ENCODE peak calls at places on chromosomes 4 and X, in nine cellular contexts. One of them, this sample, is unnamed.
A peak's percentile ranks its signal among the peaks of the same experiment; 100 is the strongest.

GRCh38 chr4:179110816-179111215 is 1668.6 kb upstream of the AGA start:
- DNase-seq in CD8-positive, alpha-beta memory T cell: no peak
- DNase-seq in HFFc6: no peak
- DNase-seq in glomerular endothelial cell: no peak
- DNase-seq in NT2/D1: no peak
- DNase-seq in NCI-H1930: no peak
- DNase-seq in SJSA1: no peak
- DNase-seq in NCI-H2171: no peak
- DNase-seq in mucosa of gallbladder: no peak
- DNase-seq in this sample: no peak

GRCh38 chr4:83599183-83599582 is 63.3 kb downstream of the GPAT3 start:
- DNase-seq in CD8-positive, alpha-beta memory T cell: no peak
- DNase-seq in HFFc6: peak; percentile 50
- DNase-seq in glomerular endothelial cell: no peak
- DNase-seq in NT2/D1: no peak
- DNase-seq in NCI-H1930: no peak
- DNase-seq in SJSA1: no peak
- DNase-seq in NCI-H2171: no peak
- DNase-seq in mucosa of gallbladder: no peak
- DNase-seq in this sample: peak; percentile 51

GRCh38 chrX:116657071-116657470 is 194.3 kb upstream of the CT83 start:
- DNase-seq in CD8-positive, alpha-beta memory T cell: no peak
- DNase-seq in HFFc6: no peak
- DNase-seq in glomerular endothelial cell: no peak
- DNase-seq in NT2/D1: no peak
- DNase-seq in NCI-H1930: no peak
- DNase-seq in SJSA1: no peak
- DNase-seq in NCI-H2171: no peak
- DNase-seq in mucosa of gallbladder: no peak
- DNase-seq in this sample: no peak

GRCh38 chrX:44896566-44897186 is 23.7 kb downstream of the KDM6A start:
- DNase-seq in CD8-positive, alpha-beta memory T cell: no peak
- DNase-seq in HFFc6: no peak
- DNase-seq in glomerular endothelial cell: no peak
- DNase-seq in NT2/D1: no peak
- DNase-seq in NCI-H1930: no peak
- DNase-seq in SJSA1: no peak
- DNase-seq in NCI-H2171: no peak
- DNase-seq in mucosa of gallbladder: no peak
- DNase-seq in this sample: no peak

GRCh38 chrX:97936296-97936695 is 1052.6 kb downstream of the RPA4 start:
- DNase-seq in CD8-positive, alpha-beta memory T cell: no peak
- DNase-seq in HFFc6: no peak
- DNase-seq in glomerular endothelial cell: no peak
- DNase-seq in NT2/D1: no peak
- DNase-seq in NCI-H1930: no peak
- DNase-seq in SJSA1: no peak
- DNase-seq in NCI-H2171: no peak
- DNase-seq in mucosa of gallbladder: no peak
- DNase-seq in this sample: no peak

GRCh38 chr4:173332021-173332487 is 2.1 kb downstream of the HMGB2 start:
- DNase-seq in CD8-positive, alpha-beta memory T cell: no peak
- DNase-seq in HFFc6: no peak
- DNase-seq in glomerular endothelial cell: no peak
- DNase-seq in NT2/D1: no peak
- DNase-seq in NCI-H1930: no peak
- DNase-seq in SJSA1: no peak
- DNase-seq in NCI-H2171: no peak
- DNase-seq in mucosa of gallbladder: no peak
- DNase-seq in this sample: no peak

GRCh38 chr4:185283723-185284122 is 74.3 kb downstream of the SNX25 start:
- DNase-seq in CD8-positive, alpha-beta memory T cell: no peak
- DNase-seq in HFFc6: peak; percentile 49
- DNase-seq in glomerular endothelial cell: no peak
- DNase-seq in NT2/D1: no peak
- DNase-seq in NCI-H1930: no peak
- DNase-seq in SJSA1: no peak
- DNase-seq in NCI-H2171: no peak
- DNase-seq in mucosa of gallbladder: no peak
- DNase-seq in this sample: no peak

GRCh38 chr4:577499-578450 is 1.7 kb upstream of the TMEM271 start:
- DNase-seq in CD8-positive, alpha-beta memory T cell: no peak
- DNase-seq in HFFc6: peak; percentile 1
- DNase-seq in glomerular endothelial cell: no peak
- DNase-seq in NT2/D1: peak; percentile 63
- DNase-seq in NCI-H1930: no peak
- DNase-seq in SJSA1: no peak
- DNase-seq in NCI-H2171: no peak
- DNase-seq in mucosa of gallbladder: no peak
- DNase-seq in this sample: peak; percentile 88

GRCh38 chr4:37068580-37068979 is 176.0 kb upstream of the NWD2 start:
- DNase-seq in CD8-positive, alpha-beta memory T cell: no peak
- DNase-seq in HFFc6: no peak
- DNase-seq in glomerular endothelial cell: no peak
- DNase-seq in NT2/D1: no peak
- DNase-seq in NCI-H1930: no peak
- DNase-seq in SJSA1: no peak
- DNase-seq in NCI-H2171: no peak
- DNase-seq in mucosa of gallbladder: no peak
- DNase-seq in this sample: peak; percentile 89

GRCh38 chrX:12997898-12998687 is 23.2 kb downstream of the TMSB4X start:
- DNase-seq in CD8-positive, alpha-beta memory T cell: no peak
- DNase-seq in HFFc6: no peak
- DNase-seq in glomerular endothelial cell: no peak
- DNase-seq in NT2/D1: no peak
- DNase-seq in NCI-H1930: no peak
- DNase-seq in SJSA1: no peak
- DNase-seq in NCI-H2171: no peak
- DNase-seq in mucosa of gallbladder: no peak
- DNase-seq in this sample: no peak

GRCh38 chrX:22975786-22976185 is 24.0 kb upstream of the DDX53 start:
- DNase-seq in CD8-positive, alpha-beta memory T cell: no peak
- DNase-seq in HFFc6: no peak
- DNase-seq in glomerular endothelial cell: no peak
- DNase-seq in NT2/D1: no peak
- DNase-seq in NCI-H1930: no peak
- DNase-seq in SJSA1: no peak
- DNase-seq in NCI-H2171: no peak
- DNase-seq in mucosa of gallbladder: no peak
- DNase-seq in this sample: no peak

GRCh38 chr4:55311792-55312490 is 34.1 kb upstream of the SRD5A3 start:
- DNase-seq in CD8-positive, alpha-beta memory T cell: no peak
- DNase-seq in HFFc6: no peak
- DNase-seq in glomerular endothelial cell: no peak
- DNase-seq in NT2/D1: no peak
- DNase-seq in NCI-H1930: no peak
- DNase-seq in SJSA1: no peak
- DNase-seq in NCI-H2171: no peak
- DNase-seq in mucosa of gallbladder: no peak
- DNase-seq in this sample: no peak

GRCh38 chr4:74934822-74935326 is 2.0 kb downstream of the PARM1 start:
- DNase-seq in CD8-positive, alpha-beta memory T cell: no peak
- DNase-seq in HFFc6: no peak
- DNase-seq in glomerular endothelial cell: no peak
- DNase-seq in NT2/D1: no peak
- DNase-seq in NCI-H1930: no peak
- DNase-seq in SJSA1: no peak
- DNase-seq in NCI-H2171: no peak
- DNase-seq in mucosa of gallbladder: no peak
- DNase-seq in this sample: no peak

GRCh38 chr4:119016636-119017035 is 119.0 kb upstream of the MYOZ2 start:
- DNase-seq in CD8-positive, alpha-beta memory T cell: no peak
- DNase-seq in HFFc6: peak; percentile 91
- DNase-seq in glomerular endothelial cell: no peak
- DNase-seq in NT2/D1: no peak
- DNase-seq in NCI-H1930: no peak
- DNase-seq in SJSA1: no peak
- DNase-seq in NCI-H2171: no peak
- DNase-seq in mucosa of gallbladder: no peak
- DNase-seq in this sample: no peak

GRCh38 chr4:118969359-118969758 is 80.7 kb downstream of the SYNPO2 start:
- DNase-seq in CD8-positive, alpha-beta memory T cell: no peak
- DNase-seq in HFFc6: peak; percentile 60
- DNase-seq in glomerular endothelial cell: no peak
- DNase-seq in NT2/D1: peak; percentile 15
- DNase-seq in NCI-H1930: peak; percentile 11
- DNase-seq in SJSA1: peak; percentile 62
- DNase-seq in NCI-H2171: no peak
- DNase-seq in mucosa of gallbladder: peak; percentile 53
- DNase-seq in this sample: peak; percentile 63

GRCh38 chr4:98851806-98852205 is 77.1 kb downstream of the EIF4E start:
- DNase-seq in CD8-positive, alpha-beta memory T cell: no peak
- DNase-seq in HFFc6: peak; percentile 38
- DNase-seq in glomerular endothelial cell: no peak
- DNase-seq in NT2/D1: no peak
- DNase-seq in NCI-H1930: no peak
- DNase-seq in SJSA1: no peak
- DNase-seq in NCI-H2171: no peak
- DNase-seq in mucosa of gallbladder: no peak
- DNase-seq in this sample: no peak

GRCh38 chr4:104589264-104589868 is 94.7 kb upstream of the CXXC4 start:
- DNase-seq in CD8-positive, alpha-beta memory T cell: no peak
- DNase-seq in HFFc6: no peak
- DNase-seq in glomerular endothelial cell: no peak
- DNase-seq in NT2/D1: no peak
- DNase-seq in NCI-H1930: peak; percentile 76
- DNase-seq in SJSA1: no peak
- DNase-seq in NCI-H2171: no peak
- DNase-seq in mucosa of gallbladder: no peak
- DNase-seq in this sample: no peak

GRCh38 chrX:136395271-136395670 is 92.5 kb upstream of the BRS3 start:
- DNase-seq in CD8-positive, alpha-beta memory T cell: no peak
- DNase-seq in HFFc6: peak; percentile 4
- DNase-seq in glomerular endothelial cell: no peak
- DNase-seq in NT2/D1: no peak
- DNase-seq in NCI-H1930: no peak
- DNase-seq in SJSA1: no peak
- DNase-seq in NCI-H2171: no peak
- DNase-seq in mucosa of gallbladder: no peak
- DNase-seq in this sample: no peak

GRCh38 chr4:118354913-118355312 is 2.1 kb upstream of the PRSS12 start:
- DNase-seq in CD8-positive, alpha-beta memory T cell: no peak
- DNase-seq in HFFc6: no peak
- DNase-seq in glomerular endothelial cell: no peak
- DNase-seq in NT2/D1: no peak
- DNase-seq in NCI-H1930: no peak
- DNase-seq in SJSA1: no peak
- DNase-seq in NCI-H2171: no peak
- DNase-seq in mucosa of gallbladder: no peak
- DNase-seq in this sample: no peak

GRCh38 chr4:37603070-37603468 is 83.1 kb downstream of the RELL1 start:
- DNase-seq in CD8-positive, alpha-beta memory T cell: peak; percentile 53
- DNase-seq in HFFc6: peak; percentile 68
- DNase-seq in glomerular endothelial cell: no peak
- DNase-seq in NT2/D1: peak; percentile 46
- DNase-seq in NCI-H1930: peak; percentile 15
- DNase-seq in SJSA1: peak; percentile 62
- DNase-seq in NCI-H2171: no peak
- DNase-seq in mucosa of gallbladder: peak; percentile 83
- DNase-seq in this sample: peak; percentile 95

GRCh38 chr4:87240341-87240740 is 19.9 kb upstream of the KLHL8 start:
- DNase-seq in CD8-positive, alpha-beta memory T cell: no peak
- DNase-seq in HFFc6: no peak
- DNase-seq in glomerular endothelial cell: no peak
- DNase-seq in NT2/D1: no peak
- DNase-seq in NCI-H1930: no peak
- DNase-seq in SJSA1: no peak
- DNase-seq in NCI-H2171: peak; percentile 1
- DNase-seq in mucosa of gallbladder: no peak
- DNase-seq in this sample: no peak

GRCh38 chr4:6917445-6918241 is 8.0 kb downstream of the TBC1D14 start:
- DNase-seq in CD8-positive, alpha-beta memory T cell: no peak
- DNase-seq in HFFc6: no peak
- DNase-seq in glomerular endothelial cell: no peak
- DNase-seq in NT2/D1: no peak
- DNase-seq in NCI-H1930: peak; percentile 56
- DNase-seq in SJSA1: peak; percentile 60
- DNase-seq in NCI-H2171: no peak
- DNase-seq in mucosa of gallbladder: peak; percentile 90
- DNase-seq in this sample: peak; percentile 86

GRCh38 chrX:77422886-77423648 is 24.1 kb upstream of the FGF16 start:
- DNase-seq in CD8-positive, alpha-beta memory T cell: no peak
- DNase-seq in HFFc6: no peak
- DNase-seq in glomerular endothelial cell: no peak
- DNase-seq in NT2/D1: peak; percentile 94
- DNase-seq in NCI-H1930: no peak
- DNase-seq in SJSA1: no peak
- DNase-seq in NCI-H2171: no peak
- DNase-seq in mucosa of gallbladder: no peak
- DNase-seq in this sample: peak; percentile 87

GRCh38 chrX:103063918-103064434 is at the start of gene BEX1:
- DNase-seq in CD8-positive, alpha-beta memory T cell: no peak
- DNase-seq in HFFc6: no peak
- DNase-seq in glomerular endothelial cell: no peak
- DNase-seq in NT2/D1: peak; percentile 52
- DNase-seq in NCI-H1930: peak; percentile 66
- DNase-seq in SJSA1: no peak
- DNase-seq in NCI-H2171: peak; percentile 84
- DNase-seq in mucosa of gallbladder: no peak
- DNase-seq in this sample: peak; percentile 86

GRCh38 chrX:29617276-29617675 is 598.1 kb upstream of the MAGEB2 start:
- DNase-seq in CD8-positive, alpha-beta memory T cell: no peak
- DNase-seq in HFFc6: peak; percentile 3
- DNase-seq in glomerular endothelial cell: no peak
- DNase-seq in NT2/D1: no peak
- DNase-seq in NCI-H1930: no peak
- DNase-seq in SJSA1: no peak
- DNase-seq in NCI-H2171: no peak
- DNase-seq in mucosa of gallbladder: no peak
- DNase-seq in this sample: no peak